ENCODE peak calls at places on chromosomes 3 and 15, in seven cellular contexts. One of them, this sample, is unnamed.

GRCh38 chr3:60025071-60026055 is 975.5 kb upstream of the CFAP20DC start:
- DNase-seq in kidney: no peak
- DNase-seq in IMR-90: no peak
- DNase-seq in GM12878: no peak
- DNase-seq in astrocyte: peak; percentile 65
- DNase-seq in fibroblast of lung: no peak
- DNase-seq in PC-3: no peak
- DNase-seq in this sample: no peak

GRCh38 chr15:60004846-60005351 is 788 bp downstream of the FOXB1 start:
- DNase-seq in kidney: peak; percentile 73
- DNase-seq in IMR-90: peak; percentile 6
- DNase-seq in GM12878: no peak
- DNase-seq in astrocyte: no peak
- DNase-seq in fibroblast of lung: peak; percentile 27
- DNase-seq in PC-3: no peak
- DNase-seq in this sample: no peak

GRCh38 chr3:188854395-188855149 is 317.2 kb upstream of the TPRG1 start:
- DNase-seq in kidney: no peak
- DNase-seq in IMR-90: peak; percentile 86
- DNase-seq in GM12878: no peak
- DNase-seq in astrocyte: peak; percentile 57
- DNase-seq in fibroblast of lung: peak; percentile 69
- DNase-seq in PC-3: no peak
- DNase-seq in this sample: no peak

GRCh38 chr3:177111541-177111949 is 85.7 kb downstream of the TBL1XR1 start:
- DNase-seq in kidney: no peak
- DNase-seq in IMR-90: no peak
- DNase-seq in GM12878: no peak
- DNase-seq in astrocyte: no peak
- DNase-seq in fibroblast of lung: no peak
- DNase-seq in PC-3: peak; percentile 63
- DNase-seq in this sample: no peak

GRCh38 chr3:105746226-105746996 is 122.4 kb downstream of the CBLB start:
- DNase-seq in kidney: no peak
- DNase-seq in IMR-90: no peak
- DNase-seq in GM12878: no peak
- DNase-seq in astrocyte: peak; percentile 9
- DNase-seq in fibroblast of lung: no peak
- DNase-seq in PC-3: no peak
- DNase-seq in this sample: no peak

GRCh38 chr3:29346828-29347227 is 66.0 kb downstream of the RBMS3 start:
- DNase-seq in kidney: no peak
- DNase-seq in IMR-90: peak; percentile 59
- DNase-seq in GM12878: no peak
- DNase-seq in astrocyte: peak; percentile 76
- DNase-seq in fibroblast of lung: peak; percentile 39
- DNase-seq in PC-3: no peak
- DNase-seq in this sample: no peak

GRCh38 chr3:156532730-156533129 is 22.2 kb downstream of the SSR3 start:
- DNase-seq in kidney: no peak
- DNase-seq in IMR-90: no peak
- DNase-seq in GM12878: no peak
- DNase-seq in astrocyte: no peak
- DNase-seq in fibroblast of lung: no peak
- DNase-seq in PC-3: no peak
- DNase-seq in this sample: no peak

GRCh38 chr15:66850078-66850991 is 148.3 kb downstream of the SMAD6 start:
- DNase-seq in kidney: peak; percentile 73
- DNase-seq in IMR-90: no peak
- DNase-seq in GM12878: no peak
- DNase-seq in astrocyte: no peak
- DNase-seq in fibroblast of lung: no peak
- DNase-seq in PC-3: no peak
- DNase-seq in this sample: peak; percentile 17

GRCh38 chr3:140388525-140388924 is 289.3 kb upstream of the TRIM42 start:
- DNase-seq in kidney: no peak
- DNase-seq in IMR-90: no peak
- DNase-seq in GM12878: no peak
- DNase-seq in astrocyte: no peak
- DNase-seq in fibroblast of lung: no peak
- DNase-seq in PC-3: no peak
- DNase-seq in this sample: no peak

GRCh38 chr3:140128217-140129137 is 193.5 kb downstream of the CLSTN2 start:
- DNase-seq in kidney: no peak
- DNase-seq in IMR-90: peak; percentile 11
- DNase-seq in GM12878: no peak
- DNase-seq in astrocyte: no peak
- DNase-seq in fibroblast of lung: no peak
- DNase-seq in PC-3: peak; percentile 33
- DNase-seq in this sample: peak; percentile 20

GRCh38 chr15:69666921-69667811 is 214.5 kb downstream of the RPLP1 start:
- DNase-seq in kidney: peak; percentile 72
- DNase-seq in IMR-90: no peak
- DNase-seq in GM12878: peak; percentile 89
- DNase-seq in astrocyte: no peak
- DNase-seq in fibroblast of lung: no peak
- DNase-seq in PC-3: no peak
- DNase-seq in this sample: no peak

GRCh38 chr3:46991406-46992165 is 12.1 kb downstream of the NBEAL2 start:
- DNase-seq in kidney: peak; percentile 65
- DNase-seq in IMR-90: no peak
- DNase-seq in GM12878: no peak
- DNase-seq in astrocyte: no peak
- DNase-seq in fibroblast of lung: no peak
- DNase-seq in PC-3: no peak
- DNase-seq in this sample: no peak

GRCh38 chr3:39150170-39150802 is 3.1 kb downstream of the CSRNP1 start:
- DNase-seq in kidney: no peak
- DNase-seq in IMR-90: no peak
- DNase-seq in GM12878: no peak
- DNase-seq in astrocyte: no peak
- DNase-seq in fibroblast of lung: no peak
- DNase-seq in PC-3: no peak
- DNase-seq in this sample: no peak

GRCh38 chr15:41621200-41622193 is 38.7 kb upstream of the MGA start:
- DNase-seq in kidney: peak; percentile 94
- DNase-seq in IMR-90: peak; percentile 77
- DNase-seq in GM12878: peak; percentile 28
- DNase-seq in astrocyte: peak; percentile 80
- DNase-seq in fibroblast of lung: peak; percentile 89
- DNase-seq in PC-3: peak; percentile 54
- DNase-seq in this sample: peak; percentile 83

GRCh38 chr15:38860253-38860652 is 295.6 kb upstream of the RASGRP1 start:
- DNase-seq in kidney: no peak
- DNase-seq in IMR-90: no peak
- DNase-seq in GM12878: no peak
- DNase-seq in astrocyte: no peak
- DNase-seq in fibroblast of lung: no peak
- DNase-seq in PC-3: no peak
- DNase-seq in this sample: no peak

GRCh38 chr15:66129561-66129960 is 124.0 kb downstream of the MEGF11 start:
- DNase-seq in kidney: no peak
- DNase-seq in IMR-90: no peak
- DNase-seq in GM12878: no peak
- DNase-seq in astrocyte: no peak
- DNase-seq in fibroblast of lung: no peak
- DNase-seq in PC-3: no peak
- DNase-seq in this sample: no peak

GRCh38 chr15:63504979-63505841 is 817 bp downstream of the USP3 start:
- DNase-seq in kidney: peak; percentile 87
- DNase-seq in IMR-90: peak; percentile 51
- DNase-seq in GM12878: no peak
- DNase-seq in astrocyte: peak; percentile 45
- DNase-seq in fibroblast of lung: peak; percentile 62
- DNase-seq in PC-3: peak; percentile 47
- DNase-seq in this sample: peak; percentile 76

GRCh38 chr3:30294241-30294667 is 312.1 kb upstream of the TGFBR2 start:
- DNase-seq in kidney: no peak
- DNase-seq in IMR-90: peak; percentile 46
- DNase-seq in GM12878: no peak
- DNase-seq in astrocyte: peak; percentile 32
- DNase-seq in fibroblast of lung: no peak
- DNase-seq in PC-3: no peak
- DNase-seq in this sample: no peak

GRCh38 chr3:157300091-157300490 is 136.6 kb upstream of the PTX3 start:
- DNase-seq in kidney: no peak
- DNase-seq in IMR-90: no peak
- DNase-seq in GM12878: no peak
- DNase-seq in astrocyte: no peak
- DNase-seq in fibroblast of lung: no peak
- DNase-seq in PC-3: no peak
- DNase-seq in this sample: no peak

GRCh38 chr3:170848294-170848917 is 21.6 kb downstream of the RPL22L1 start:
- DNase-seq in kidney: no peak
- DNase-seq in IMR-90: peak; percentile 52
- DNase-seq in GM12878: no peak
- DNase-seq in astrocyte: no peak
- DNase-seq in fibroblast of lung: peak; percentile 58
- DNase-seq in PC-3: peak; percentile 75
- DNase-seq in this sample: no peak

GRCh38 chr3:183122257-183122932 is 23.1 kb upstream of the MCCC1 start:
- DNase-seq in kidney: no peak
- DNase-seq in IMR-90: peak; percentile 74
- DNase-seq in GM12878: no peak
- DNase-seq in astrocyte: peak; percentile 51
- DNase-seq in fibroblast of lung: peak; percentile 85
- DNase-seq in PC-3: peak; percentile 86
- DNase-seq in this sample: no peak

GRCh38 chr3:11705049-11705448 is 61.3 kb upstream of the VGLL4 start:
- DNase-seq in kidney: peak; percentile 75
- DNase-seq in IMR-90: no peak
- DNase-seq in GM12878: no peak
- DNase-seq in astrocyte: peak; percentile 41
- DNase-seq in fibroblast of lung: no peak
- DNase-seq in PC-3: no peak
- DNase-seq in this sample: no peak

GRCh38 chr3:157379741-157380140 is 56.9 kb upstream of the PTX3 start:
- DNase-seq in kidney: no peak
- DNase-seq in IMR-90: no peak
- DNase-seq in GM12878: no peak
- DNase-seq in astrocyte: no peak
- DNase-seq in fibroblast of lung: no peak
- DNase-seq in PC-3: no peak
- DNase-seq in this sample: no peak

GRCh38 chr3:145899229-145899628 is 261.8 kb downstream of the PLOD2 start:
- DNase-seq in kidney: no peak
- DNase-seq in IMR-90: no peak
- DNase-seq in GM12878: no peak
- DNase-seq in astrocyte: no peak
- DNase-seq in fibroblast of lung: peak; percentile 67
- DNase-seq in PC-3: no peak
- DNase-seq in this sample: no peak

GRCh38 chr15:90212221-90213079 is 11.3 kb downstream of the SEMA4B start:
- DNase-seq in kidney: peak; percentile 82
- DNase-seq in IMR-90: no peak
- DNase-seq in GM12878: no peak
- DNase-seq in astrocyte: no peak
- DNase-seq in fibroblast of lung: no peak
- DNase-seq in PC-3: peak; percentile 88
- DNase-seq in this sample: peak; percentile 49

GRCh38 chr3:154251610-154252009 is 72.7 kb downstream of the DHX36 start:
- DNase-seq in kidney: no peak
- DNase-seq in IMR-90: no peak
- DNase-seq in GM12878: no peak
- DNase-seq in astrocyte: no peak
- DNase-seq in fibroblast of lung: no peak
- DNase-seq in PC-3: no peak
- DNase-seq in this sample: no peak

GRCh38 chr3:129313983-129314756 is 35.5 kb downstream of the HMCES start:
- DNase-seq in kidney: no peak
- DNase-seq in IMR-90: peak; percentile 36
- DNase-seq in GM12878: no peak
- DNase-seq in astrocyte: no peak
- DNase-seq in fibroblast of lung: peak; percentile 47
- DNase-seq in PC-3: peak; percentile 23
- DNase-seq in this sample: no peak

GRCh38 chr15:43483306-43484128 is 9.4 kb downstream of the TP53BP1 start:
- DNase-seq in kidney: no peak
- DNase-seq in IMR-90: no peak
- DNase-seq in GM12878: no peak
- DNase-seq in astrocyte: no peak
- DNase-seq in fibroblast of lung: peak; percentile 57
- DNase-seq in PC-3: peak; percentile 41
- DNase-seq in this sample: no peak

GRCh38 chr3:69541823-69542264 is 156.0 kb upstream of the FRMD4B start:
- DNase-seq in kidney: peak; percentile 71
- DNase-seq in IMR-90: no peak
- DNase-seq in GM12878: no peak
- DNase-seq in astrocyte: no peak
- DNase-seq in fibroblast of lung: peak; percentile 31
- DNase-seq in PC-3: no peak
- DNase-seq in this sample: no peak

GRCh38 chr15:52765779-52766178 is 24.4 kb downstream of the ONECUT1 start:
- DNase-seq in kidney: no peak
- DNase-seq in IMR-90: peak; percentile 6
- DNase-seq in GM12878: no peak
- DNase-seq in astrocyte: no peak
- DNase-seq in fibroblast of lung: no peak
- DNase-seq in PC-3: peak; percentile 16
- DNase-seq in this sample: no peak
- TF ChIP-seq CTCF in kidney: no peak
- TF ChIP-seq CTCF in IMR-90: peak; percentile 21
- TF ChIP-seq CTCF in GM12878: no peak
- TF ChIP-seq CTCF in astrocyte: no peak
- TF ChIP-seq CTCF in fibroblast of lung: peak; percentile 28
- TF ChIP-seq CTCF in PC-3: peak; percentile 50
- TF ChIP-seq CTCF in this sample: no peak

DNA sequence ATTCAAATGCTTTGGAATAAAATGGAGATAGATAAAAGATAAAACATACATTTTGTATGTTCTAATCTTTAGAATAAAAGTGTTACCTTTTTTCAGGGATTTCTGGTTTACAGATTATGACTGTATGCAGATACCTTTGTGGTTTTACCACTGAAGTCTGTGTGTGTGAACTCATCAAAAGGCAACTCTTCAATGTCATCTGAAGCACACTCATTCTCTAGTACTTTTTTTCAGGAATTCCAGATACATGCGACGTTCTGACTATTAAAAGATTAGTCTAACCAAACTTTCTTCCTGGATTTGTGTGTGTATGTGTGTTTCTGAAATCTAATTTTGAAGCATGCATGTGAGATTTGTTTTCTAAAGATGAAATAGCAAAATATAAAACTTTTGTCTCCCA is 188.6 kb downstream of the NLGN1 start:
- DNase-seq in kidney: no peak
- DNase-seq in IMR-90: peak; percentile 21
- DNase-seq in GM12878: no peak
- DNase-seq in astrocyte: peak; percentile 72
- DNase-seq in fibroblast of lung: no peak
- DNase-seq in PC-3: peak; percentile 9
- DNase-seq in this sample: no peak
- H3K9ac ChIP-seq in kidney: no peak overlapping the region
- H3K9ac ChIP-seq in IMR-90: no peak overlapping the region
- H3K9ac ChIP-seq in GM12878: no peak overlapping the region
- H3K9ac ChIP-seq in astrocyte: peak overlapping the region; percentile 81
- H3K9ac ChIP-seq in fibroblast of lung: no peak overlapping the region
- H3K9ac ChIP-seq in PC-3: no peak overlapping the region
- H3K9ac ChIP-seq in this sample: no peak overlapping the region

GRCh38 chr3:17151598-17152373 is 267.0 kb downstream of the PLCL2 start:
- DNase-seq in kidney: no peak
- DNase-seq in IMR-90: no peak
- DNase-seq in GM12878: peak; percentile 92
- DNase-seq in astrocyte: no peak
- DNase-seq in fibroblast of lung: no peak
- DNase-seq in PC-3: no peak
- DNase-seq in this sample: no peak
- TF ChIP-seq CTCF in kidney: no peak
- TF ChIP-seq CTCF in IMR-90: no peak
- TF ChIP-seq CTCF in GM12878: no peak
- TF ChIP-seq CTCF in astrocyte: no peak
- TF ChIP-seq CTCF in fibroblast of lung: no peak
- TF ChIP-seq CTCF in PC-3: no peak
- TF ChIP-seq CTCF in this sample: no peak

GRCh38 chr3:23945653-23945902 is 492 bp downstream of the NR1D2 start:
- DNase-seq in kidney: no peak
- DNase-seq in IMR-90: no peak
- DNase-seq in GM12878: no peak
- DNase-seq in astrocyte: no peak
- DNase-seq in fibroblast of lung: no peak
- DNase-seq in PC-3: no peak
- DNase-seq in this sample: no peak
- H3K9ac ChIP-seq in kidney: no peak overlapping the region
- H3K9ac ChIP-seq in IMR-90: peak overlapping the region; percentile 39
- H3K9ac ChIP-seq in GM12878: no peak overlapping the region
- H3K9ac ChIP-seq in astrocyte: peak overlapping the region; percentile 88
- H3K9ac ChIP-seq in fibroblast of lung: peak overlapping the region; percentile 88
- H3K9ac ChIP-seq in PC-3: peak overlapping the region; percentile 54
- H3K9ac ChIP-seq in this sample: no peak overlapping the region

This sample was measured in colonic mucosa.